ENCODE peak calls at places on chromosomes 5 and 9, in six cellular contexts. P, L, G, B, Q and K are unnamed samples.

GRCh38 chr5:51829691-51830090 is 446.4 kb downstream of the ISL1 start:
- DNase-seq in G (no peak), Q (no peak), L (no peak), P (no peak), B (no peak), K (no peak)

GRCh38 chr5:53490747-53491146 is 10.3 kb downstream of the FST start:
- DNase-seq in G (peak), Q (peak), B (peak), P (no peak), L (no peak), K (no peak)

GRCh38 chr9:122656378-122656777 is 1.0 kb downstream of the OR1B1 start:
- DNase-seq in G (no peak), B (no peak), P (no peak), L (no peak), Q (no peak), K (no peak)

GRCh38 chr5:6110441-6111005 is 267.8 kb downstream of the MED10 start:
- DNase-seq in B (no peak), Q (no peak), L (no peak), P (no peak), G (no peak), K (no peak)

GRCh38 chr9:129619787-129620668 is 873 bp downstream of the C9orf50 start:
- DNase-seq in P (no peak), L (no peak), G (no peak), B (no peak), Q (peak), K (no peak)

GRCh38 chr5:150122158-150122510 is 33.5 kb downstream of the PDGFRB start:
- DNase-seq in G (no peak), B (no peak), L (peak), P (peak), Q (no peak), K (no peak)

GRCh38 chr5:59169101-59169767 is 586.4 kb downstream of the RAB3C start:
- DNase-seq in G (no peak), Q (no peak), P (no peak), L (no peak), B (no peak), K (no peak)

GRCh38 chr9:107932036-107932435 is 442.5 kb upstream of the KLF4 start:
- DNase-seq in G (peak), P (no peak), Q (peak), L (no peak), B (peak), K (no peak)

GRCh38 chr5:154329062-154329461 is 116.7 kb upstream of the SAP30L start:
- DNase-seq in G (no peak), P (no peak), L (no peak), B (no peak), Q (no peak), K (no peak)

GRCh38 chr5:158805195-158805594 is 294.5 kb downstream of the EBF1 start:
- DNase-seq in Q (no peak), B (no peak), L (no peak), G (no peak), P (no peak), K (no peak)

GRCh38 chr5:155697236-155697635 is 629.7 kb upstream of the SGCD start:
- DNase-seq in Q (no peak), G (no peak), L (no peak), P (no peak), B (no peak), K (no peak)

GRCh38 chr5:170542691-170543275 is 39.0 kb downstream of the KCNIP1 start:
- DNase-seq in L (no peak), Q (no peak), G (no peak), B (no peak), P (no peak), K (no peak)

GRCh38 chr5:58871648-58872242 is 288.9 kb downstream of the RAB3C start:
- DNase-seq in L (peak), G (peak), B (peak), P (peak), Q (peak), K (no peak)

GRCh38 chr5:159096555-159097460 is 2.9 kb downstream of the EBF1 start:
- DNase-seq in Q (no peak), B (no peak), P (no peak), L (no peak), G (no peak), K (no peak)

GRCh38 chr5:91121347-91121993 is 261.6 kb downstream of the ARRDC3 start:
- DNase-seq in G (no peak), P (no peak), Q (no peak), L (no peak), B (no peak), K (no peak)

GRCh38 chr5:61322738-61323429 is 9.2 kb upstream of the ZSWIM6 start:
- DNase-seq in B (no peak), G (no peak), P (no peak), L (no peak), Q (peak), K (no peak)

GRCh38 chr9:135304886-135305285 is 174.7 kb upstream of the PPP1R26 start:
- DNase-seq in L (no peak), B (no peak), Q (no peak), P (no peak), G (no peak), K (no peak)

GRCh38 chr9:38226491-38226951 is 157.5 kb upstream of the SHB start:
- DNase-seq in B (peak), Q (peak), G (no peak), P (no peak), L (no peak), K (no peak)

GRCh38 chr5:4048398-4048797 is 452.8 kb downstream of the IRX1 start:
- DNase-seq in P (no peak), Q (no peak), G (no peak), B (no peak), L (no peak), K (no peak)

GRCh38 chr9:20693068-20693467 is 9.0 kb downstream of the FOCAD start:
- DNase-seq in Q (no peak), L (no peak), G (no peak), P (no peak), B (peak), K (no peak)

GRCh38 chr9:124277420-124277819 is 19.7 kb downstream of the NEK6 start:
- DNase-seq in L (no peak), Q (no peak), P (no peak), G (no peak), B (no peak), K (no peak)

GRCh38 chr5:78472469-78473106 is 112.2 kb downstream of the SCAMP1 start:
- DNase-seq in P (no peak), G (no peak), L (no peak), B (peak), Q (no peak), K (no peak)

GRCh38 chr9:127919253-127919815 is 2.5 kb upstream of the ST6GALNAC4 start:
- DNase-seq in L (no peak), G (peak), B (peak), P (no peak), Q (peak), K (no peak)

GRCh38 chr5:149212203-149212951 is 59.3 kb upstream of the AFAP1L1 start:
- DNase-seq in G (peak), L (no peak), B (peak), P (no peak), Q (peak), K (no peak)

GRCh38 chr9:2623046-2623865 is 1.7 kb downstream of the VLDLR start:
- DNase-seq in Q (peak), P (no peak), B (peak), G (no peak), L (no peak), K (no peak)

GRCh38 chr9:134374301-134375010 is 48.2 kb downstream of the RXRA start:
- DNase-seq in G (no peak), L (no peak), P (no peak), B (no peak), Q (no peak), K (no peak)

GRCh38 chr5:116035123-116035522 is 2.9 kb downstream of the ARL14EPL start:
- DNase-seq in L (no peak), P (no peak), B (peak), G (peak), Q (no peak), K (no peak)

GRCh38 chr5:144487761-144488160 is 317.1 kb downstream of the KCTD16 start:
- DNase-seq in P (no peak), B (no peak), Q (no peak), L (no peak), G (no peak), K (no peak)

GRCh38 chr5:27124590-27124989 is 86.2 kb upstream of the CDH9 start:
- DNase-seq in P (no peak), Q (peak), B (peak), L (no peak), G (peak), K (no peak)

GRCh38 chr9:124220551-124221451 is 36.9 kb upstream of the NEK6 start:
- DNase-seq in B (peak), P (no peak), G (peak), L (no peak), Q (peak), K (no peak)

GRCh38 chr5:180154821-180155220 is 54.2 kb downstream of the RASGEF1C start:
- DNase-seq in Q (no peak), G (no peak), P (no peak), L (no peak), B (no peak), K (no peak)

GRCh38 chr5:37657046-37657445 is 182.8 kb downstream of the GDNF start:
- DNase-seq in Q (no peak), G (no peak), P (no peak), L (no peak), B (no peak), K (no peak)

GRCh38 chr9:114953917-114954316 is 23.5 kb upstream of the TNFSF8 start:
- DNase-seq in L (no peak), B (peak), P (peak), G (peak), Q (peak), K (no peak)

GRCh38 chr5:139961435-139962157 is 81.5 kb downstream of the NRG2 start:
- DNase-seq in Q (no peak), L (peak), P (no peak), B (no peak), G (no peak), K (no peak)